ENCODE peak calls at places on chromosomes 12 and 14, in nine cellular contexts. One of them, this sample, is unnamed.

GRCh38 chr14:91418387-91419043 is 895 bp upstream of the CCDC88C start:
- DNase-seq in activated T-helper 9 cell treated with anti-CD3 and anti-CD28 coated beads, Interleukin-2, amount 50 U/mL, for 16 hours: peak
- DNase-seq in NCI-H1436: peak
- DNase-seq in M059J: peak
- DNase-seq in NT2/D1: no peak
- DNase-seq in substantia nigra: peak
- DNase-seq in activated CD4-positive, alpha-beta T cell treated with anti-CD3 and anti-CD28 coated beads for 48 hours: peak
- DNase-seq in stimulated activated CD8-positive, alpha-beta memory T cell treated with anti-CD3 and anti-CD28 coated beads, Interleukin-7, amount 100 ng/mL, for 24 hours: peak
- DNase-seq in stimulated activated CD4-positive, alpha-beta T cell treated with anti-CD3 and anti-CD28 coated beads, Interleukin-1b, Interleukin-23, amount 100 ng/mL, for 24 hours: no peak
- DNase-seq in this sample: peak

GRCh38 chr14:94088516-94088915 is 7.4 kb downstream of the IFI27L1 start:
- DNase-seq in activated T-helper 9 cell treated with anti-CD3 and anti-CD28 coated beads, Interleukin-2, amount 50 U/mL, for 16 hours: no peak
- DNase-seq in NCI-H1436: no peak
- DNase-seq in M059J: peak
- DNase-seq in NT2/D1: no peak
- DNase-seq in substantia nigra: no peak
- DNase-seq in activated CD4-positive, alpha-beta T cell treated with anti-CD3 and anti-CD28 coated beads for 48 hours: no peak
- DNase-seq in stimulated activated CD8-positive, alpha-beta memory T cell treated with anti-CD3 and anti-CD28 coated beads, Interleukin-7, amount 100 ng/mL, for 24 hours: no peak
- DNase-seq in stimulated activated CD4-positive, alpha-beta T cell treated with anti-CD3 and anti-CD28 coated beads, Interleukin-1b, Interleukin-23, amount 100 ng/mL, for 24 hours: no peak
- DNase-seq in this sample: no peak

GRCh38 chr12:5868585-5869295 is 76.3 kb downstream of the ANO2 start:
- DNase-seq in activated T-helper 9 cell treated with anti-CD3 and anti-CD28 coated beads, Interleukin-2, amount 50 U/mL, for 16 hours: no peak
- DNase-seq in NCI-H1436: no peak
- DNase-seq in M059J: no peak
- DNase-seq in NT2/D1: no peak
- DNase-seq in substantia nigra: no peak
- DNase-seq in activated CD4-positive, alpha-beta T cell treated with anti-CD3 and anti-CD28 coated beads for 48 hours: no peak
- DNase-seq in stimulated activated CD8-positive, alpha-beta memory T cell treated with anti-CD3 and anti-CD28 coated beads, Interleukin-7, amount 100 ng/mL, for 24 hours: no peak
- DNase-seq in stimulated activated CD4-positive, alpha-beta T cell treated with anti-CD3 and anti-CD28 coated beads, Interleukin-1b, Interleukin-23, amount 100 ng/mL, for 24 hours: no peak
- DNase-seq in this sample: peak

GRCh38 chr12:112852127-112852526 is 54.6 kb upstream of the OAS1 start:
- DNase-seq in activated T-helper 9 cell treated with anti-CD3 and anti-CD28 coated beads, Interleukin-2, amount 50 U/mL, for 16 hours: no peak
- DNase-seq in NCI-H1436: no peak
- DNase-seq in M059J: no peak
- DNase-seq in NT2/D1: no peak
- DNase-seq in substantia nigra: no peak
- DNase-seq in activated CD4-positive, alpha-beta T cell treated with anti-CD3 and anti-CD28 coated beads for 48 hours: no peak
- DNase-seq in stimulated activated CD8-positive, alpha-beta memory T cell treated with anti-CD3 and anti-CD28 coated beads, Interleukin-7, amount 100 ng/mL, for 24 hours: no peak
- DNase-seq in stimulated activated CD4-positive, alpha-beta T cell treated with anti-CD3 and anti-CD28 coated beads, Interleukin-1b, Interleukin-23, amount 100 ng/mL, for 24 hours: no peak
- DNase-seq in this sample: no peak

GRCh38 chr14:64209428-64210165 is 84.6 kb downstream of the ESR2 start:
- DNase-seq in activated T-helper 9 cell treated with anti-CD3 and anti-CD28 coated beads, Interleukin-2, amount 50 U/mL, for 16 hours: no peak
- DNase-seq in NCI-H1436: no peak
- DNase-seq in M059J: no peak
- DNase-seq in NT2/D1: no peak
- DNase-seq in substantia nigra: no peak
- DNase-seq in activated CD4-positive, alpha-beta T cell treated with anti-CD3 and anti-CD28 coated beads for 48 hours: no peak
- DNase-seq in stimulated activated CD8-positive, alpha-beta memory T cell treated with anti-CD3 and anti-CD28 coated beads, Interleukin-7, amount 100 ng/mL, for 24 hours: no peak
- DNase-seq in stimulated activated CD4-positive, alpha-beta T cell treated with anti-CD3 and anti-CD28 coated beads, Interleukin-1b, Interleukin-23, amount 100 ng/mL, for 24 hours: no peak
- DNase-seq in this sample: no peak

GRCh38 chr14:41623737-41624136 is 17.1 kb downstream of the LRFN5 start:
- DNase-seq in activated T-helper 9 cell treated with anti-CD3 and anti-CD28 coated beads, Interleukin-2, amount 50 U/mL, for 16 hours: no peak
- DNase-seq in NCI-H1436: no peak
- DNase-seq in M059J: no peak
- DNase-seq in NT2/D1: no peak
- DNase-seq in substantia nigra: no peak
- DNase-seq in activated CD4-positive, alpha-beta T cell treated with anti-CD3 and anti-CD28 coated beads for 48 hours: no peak
- DNase-seq in stimulated activated CD8-positive, alpha-beta memory T cell treated with anti-CD3 and anti-CD28 coated beads, Interleukin-7, amount 100 ng/mL, for 24 hours: no peak
- DNase-seq in stimulated activated CD4-positive, alpha-beta T cell treated with anti-CD3 and anti-CD28 coated beads, Interleukin-1b, Interleukin-23, amount 100 ng/mL, for 24 hours: no peak
- DNase-seq in this sample: no peak

GRCh38 chr12:79295572-79295971 is 395.2 kb downstream of the PAWR start:
- DNase-seq in activated T-helper 9 cell treated with anti-CD3 and anti-CD28 coated beads, Interleukin-2, amount 50 U/mL, for 16 hours: no peak
- DNase-seq in NCI-H1436: no peak
- DNase-seq in M059J: no peak
- DNase-seq in NT2/D1: no peak
- DNase-seq in substantia nigra: no peak
- DNase-seq in activated CD4-positive, alpha-beta T cell treated with anti-CD3 and anti-CD28 coated beads for 48 hours: no peak
- DNase-seq in stimulated activated CD8-positive, alpha-beta memory T cell treated with anti-CD3 and anti-CD28 coated beads, Interleukin-7, amount 100 ng/mL, for 24 hours: no peak
- DNase-seq in stimulated activated CD4-positive, alpha-beta T cell treated with anti-CD3 and anti-CD28 coated beads, Interleukin-1b, Interleukin-23, amount 100 ng/mL, for 24 hours: no peak
- DNase-seq in this sample: no peak

GRCh38 chr12:31629756-31630732 is 29.4 kb upstream of the ETFBKMT start:
- DNase-seq in activated T-helper 9 cell treated with anti-CD3 and anti-CD28 coated beads, Interleukin-2, amount 50 U/mL, for 16 hours: no peak
- DNase-seq in NCI-H1436: no peak
- DNase-seq in M059J: peak
- DNase-seq in NT2/D1: no peak
- DNase-seq in substantia nigra: no peak
- DNase-seq in activated CD4-positive, alpha-beta T cell treated with anti-CD3 and anti-CD28 coated beads for 48 hours: no peak
- DNase-seq in stimulated activated CD8-positive, alpha-beta memory T cell treated with anti-CD3 and anti-CD28 coated beads, Interleukin-7, amount 100 ng/mL, for 24 hours: no peak
- DNase-seq in stimulated activated CD4-positive, alpha-beta T cell treated with anti-CD3 and anti-CD28 coated beads, Interleukin-1b, Interleukin-23, amount 100 ng/mL, for 24 hours: no peak
- DNase-seq in this sample: peak

GRCh38 chr14:75928587-75929230 is 53.1 kb downstream of the TGFB3 start:
- DNase-seq in activated T-helper 9 cell treated with anti-CD3 and anti-CD28 coated beads, Interleukin-2, amount 50 U/mL, for 16 hours: no peak
- DNase-seq in NCI-H1436: no peak
- DNase-seq in M059J: no peak
- DNase-seq in NT2/D1: no peak
- DNase-seq in substantia nigra: no peak
- DNase-seq in activated CD4-positive, alpha-beta T cell treated with anti-CD3 and anti-CD28 coated beads for 48 hours: no peak
- DNase-seq in stimulated activated CD8-positive, alpha-beta memory T cell treated with anti-CD3 and anti-CD28 coated beads, Interleukin-7, amount 100 ng/mL, for 24 hours: no peak
- DNase-seq in stimulated activated CD4-positive, alpha-beta T cell treated with anti-CD3 and anti-CD28 coated beads, Interleukin-1b, Interleukin-23, amount 100 ng/mL, for 24 hours: no peak
- DNase-seq in this sample: peak

GRCh38 chr12:104356231-104357115 is 52.9 kb downstream of the EID3 start:
- DNase-seq in activated T-helper 9 cell treated with anti-CD3 and anti-CD28 coated beads, Interleukin-2, amount 50 U/mL, for 16 hours: no peak
- DNase-seq in NCI-H1436: no peak
- DNase-seq in M059J: peak
- DNase-seq in NT2/D1: no peak
- DNase-seq in substantia nigra: no peak
- DNase-seq in activated CD4-positive, alpha-beta T cell treated with anti-CD3 and anti-CD28 coated beads for 48 hours: no peak
- DNase-seq in stimulated activated CD8-positive, alpha-beta memory T cell treated with anti-CD3 and anti-CD28 coated beads, Interleukin-7, amount 100 ng/mL, for 24 hours: no peak
- DNase-seq in stimulated activated CD4-positive, alpha-beta T cell treated with anti-CD3 and anti-CD28 coated beads, Interleukin-1b, Interleukin-23, amount 100 ng/mL, for 24 hours: no peak
- DNase-seq in this sample: no peak

GRCh38 chr12:109725321-109726105 is 11.9 kb downstream of the FAM222A start:
- DNase-seq in activated T-helper 9 cell treated with anti-CD3 and anti-CD28 coated beads, Interleukin-2, amount 50 U/mL, for 16 hours: no peak
- DNase-seq in NCI-H1436: no peak
- DNase-seq in M059J: no peak
- DNase-seq in NT2/D1: no peak
- DNase-seq in substantia nigra: peak
- DNase-seq in activated CD4-positive, alpha-beta T cell treated with anti-CD3 and anti-CD28 coated beads for 48 hours: no peak
- DNase-seq in stimulated activated CD8-positive, alpha-beta memory T cell treated with anti-CD3 and anti-CD28 coated beads, Interleukin-7, amount 100 ng/mL, for 24 hours: no peak
- DNase-seq in stimulated activated CD4-positive, alpha-beta T cell treated with anti-CD3 and anti-CD28 coated beads, Interleukin-1b, Interleukin-23, amount 100 ng/mL, for 24 hours: no peak
- DNase-seq in this sample: no peak

GRCh38 chr12:45704968-45705367 is 24.5 kb upstream of the ARID2 start:
- DNase-seq in activated T-helper 9 cell treated with anti-CD3 and anti-CD28 coated beads, Interleukin-2, amount 50 U/mL, for 16 hours: no peak
- DNase-seq in NCI-H1436: no peak
- DNase-seq in M059J: no peak
- DNase-seq in NT2/D1: no peak
- DNase-seq in substantia nigra: no peak
- DNase-seq in activated CD4-positive, alpha-beta T cell treated with anti-CD3 and anti-CD28 coated beads for 48 hours: no peak
- DNase-seq in stimulated activated CD8-positive, alpha-beta memory T cell treated with anti-CD3 and anti-CD28 coated beads, Interleukin-7, amount 100 ng/mL, for 24 hours: no peak
- DNase-seq in stimulated activated CD4-positive, alpha-beta T cell treated with anti-CD3 and anti-CD28 coated beads, Interleukin-1b, Interleukin-23, amount 100 ng/mL, for 24 hours: no peak
- DNase-seq in this sample: peak

This sample was measured in dermis microvascular lymphatic vessel endothelial cell.